ENCODE peak calls at places on chromosomes 3 and 15, in four cellular contexts. O is stomach, L is uterus, Y is endothelial cell. S is an unnamed sample.

GRCh38 chr15:40345867-40346578 is 4.8 kb upstream of the PHGR1 start:
- DNase-seq in O (peak), L (no peak), Y (no peak), S (no peak)

GRCh38 chr3:32593903-32594525 is 23.4 kb upstream of the DYNC1LI1 start:
- DNase-seq in O (no peak), L (no peak), Y (no peak), S (no peak)

GRCh38 chr3:160169139-160169830 is 55.9 kb upstream of the C3orf80 start:
- DNase-seq in O (no peak), L (no peak), Y (no peak), S (no peak)

GRCh38 chr15:58224068-58224467 is 85.9 kb downstream of the AQP9 start:
- DNase-seq in O (no peak), L (no peak), Y (no peak), S (peak)

GRCh38 chr3:87426916-87427315 is 150.5 kb upstream of the POU1F1 start:
- DNase-seq in O (no peak), L (no peak), Y (no peak), S (no peak)

GRCh38 chr3:105365536-105366301 is 990 bp upstream of the ALCAM start:
- DNase-seq in O (peak), L (no peak), Y (no peak), S (no peak)

GRCh38 chr15:59315914-59316428 is 56.7 kb downstream of the MYO1E start:
- DNase-seq in O (no peak), L (no peak), Y (no peak), S (no peak)

GRCh38 chr15:55683366-55683765 is 59.6 kb downstream of the PRTG start:
- DNase-seq in O (no peak), L (no peak), Y (no peak), S (no peak)

GRCh38 chr15:59443341-59444081 is 5.5 kb downstream of the FAM81A start:
- DNase-seq in O (no peak), L (no peak), Y (no peak), S (no peak)

GRCh38 chr3:36786921-36787890 is 22.9 kb upstream of the DCLK3 start:
- DNase-seq in O (no peak), L (no peak), Y (no peak), S (no peak)

GRCh38 chr3:36795622-36796021 is 31.3 kb upstream of the DCLK3 start:
- DNase-seq in O (no peak), L (no peak), Y (no peak), S (no peak)

GRCh38 chr3:36790765-36791164 is 26.4 kb upstream of the DCLK3 start:
- DNase-seq in O (no peak), L (no peak), Y (no peak), S (no peak)

GRCh38 chr3:36796896-36797295 is 32.5 kb upstream of the DCLK3 start:
- DNase-seq in O (no peak), L (no peak), Y (no peak), S (no peak)

GRCh38 chr3:36792342-36792741 is 28.0 kb upstream of the DCLK3 start:
- DNase-seq in O (no peak), L (no peak), Y (peak), S (no peak)
- TF ChIP-seq CTCF in O (no peak), L (no peak), Y (no peak), S (no peak)

DNA sequence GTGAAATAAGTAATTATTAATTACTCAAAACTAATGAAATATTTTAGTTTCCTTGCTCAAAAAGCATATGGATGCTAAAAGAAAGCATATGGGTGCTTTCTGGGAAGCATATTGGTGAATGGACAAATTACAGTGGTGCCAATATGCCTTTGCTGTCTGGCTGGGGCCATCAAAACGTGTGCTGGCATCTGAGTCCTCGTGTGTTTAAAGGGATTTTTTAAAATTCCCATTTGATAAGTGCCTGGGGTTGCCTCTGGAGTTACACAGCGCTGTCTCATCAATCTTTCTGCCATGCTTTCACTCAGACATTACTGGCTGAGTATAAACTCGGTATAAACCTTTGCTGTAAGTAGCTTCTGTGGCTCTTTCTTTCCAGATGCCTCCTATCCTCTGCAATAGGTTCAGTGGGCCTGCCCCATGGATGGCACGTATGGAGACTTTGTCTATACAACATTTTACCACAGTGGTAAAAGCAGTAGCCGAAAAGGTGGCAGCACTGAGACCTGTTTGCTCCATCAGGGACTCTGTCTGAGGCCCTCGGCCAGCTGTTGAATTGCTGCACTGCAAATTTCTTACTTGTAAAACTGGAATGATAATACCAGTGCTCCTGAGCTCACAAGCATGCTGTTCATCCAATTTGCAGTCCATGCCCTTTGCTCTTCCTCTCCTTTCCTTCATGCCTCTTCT is 195.5 kb downstream of the LPP start:
- DNase-seq in O (no peak), L (no peak), Y (no peak), S (no peak)
- TF ChIP-seq CTCF in O (no peak), L (no peak), Y (no peak), S (no peak)

GRCh38 chr3:63662011-63662410 is 9.5 kb downstream of the SNTN start:
- DNase-seq in O (no peak), L (no peak), Y (no peak), S (no peak)

GRCh38 chr3:63662500-63662899 is 10.0 kb downstream of the SNTN start:
- DNase-seq in O (no peak), L (no peak), Y (no peak), S (no peak)

GRCh38 chr3:63656791-63657190 is 4.3 kb downstream of the SNTN start:
- DNase-seq in O (no peak), L (no peak), Y (no peak), S (no peak)

GRCh38 chr3:63655519-63655918 is 3.0 kb downstream of the SNTN start:
- DNase-seq in O (no peak), L (no peak), Y (no peak), S (no peak)

GRCh38 chr3:63661242-63661641 is 8.8 kb downstream of the SNTN start:
- DNase-seq in O (no peak), L (no peak), Y (no peak), S (no peak)
- TF ChIP-seq CTCF in O (no peak), L (no peak), Y (no peak), S (no peak)

GRCh38 chr3:106587581-106587980 is 718.8 kb upstream of the CBLB start:
- DNase-seq in O (no peak), L (no peak), Y (no peak), S (no peak)
- TF ChIP-seq CTCF in O (no peak), L (no peak), Y (no peak), S (no peak)

GRCh38 chr3:166837535-166837934 is 542.6 kb downstream of the ZBBX start:
- DNase-seq in O (no peak), L (no peak), Y (peak), S (no peak)
- TF ChIP-seq CTCF in O (no peak), L (no peak), Y (peak), S (no peak)